ENCODE peak calls at places on chromosome 19, in four cellular contexts. F, K, J and M are unnamed samples. For H3K4me1, the result is how much of the 10 kb centered on the place peaks cover.

GRCh38 chr19:5075603-5076002 is 106.7 kb downstream of the KDM4B start:
- DNase-seq in F (no peak), K (no peak), J (no peak), M (no peak)

GRCh38 chr19:48624791-48625723 is 5.8 kb downstream of the SPHK2 start:
- DNase-seq in F (no peak), K (no peak), J (peak), M (peak)

GRCh38 chr19:5694952-5695648 is 5.0 kb downstream of the RPL36 start:
- DNase-seq in F (no peak), K (no peak), J (no peak), M (no peak)

GRCh38 chr19:1857648-1858326 is 5.6 kb downstream of the KLF16 start:
- DNase-seq in F (no peak), K (no peak), J (no peak), M (peak)

GRCh38 chr19:5222178-5222577 is 118.4 kb downstream of the PTPRS start:
- DNase-seq in F (no peak), K (no peak), J (no peak), M (no peak)

GRCh38 chr19:4391701-4392543 is 8.4 kb downstream of the SH3GL1 start:
- DNase-seq in F (peak), K (no peak), J (peak), M (peak)

GRCh38 chr19:44202470-44202869 is 9.9 kb upstream of the ZNF227 start:
- DNase-seq in F (no peak), K (no peak), J (no peak), M (no peak)

GRCh38 chr19:48393559-48394330 is at the start of gene GRIN2D:
- DNase-seq in F (no peak), K (no peak), J (no peak), M (no peak)

GRCh38 chr19:1855828-1856255 is 7.5 kb downstream of the KLF16 start:
- DNase-seq in F (no peak), K (no peak), J (no peak), M (peak)

GRCh38 chr19:32719611-32720059 is at the start of gene TDRD12:
- DNase-seq in F (no peak), K (no peak), J (no peak), M (peak)

GRCh38 chr19:39829702-39830275 is 4.2 kb downstream of the DYRK1B start:
- DNase-seq in F (no peak), K (no peak), J (no peak), M (no peak)

GRCh38 chr19:623974-624373 is 9.4 kb downstream of the POLRMT start:
- DNase-seq in F (no peak), K (no peak), J (no peak), M (no peak)

GRCh38 chr19:35058370-35058769 is 16.8 kb downstream of the HPN start:
- DNase-seq in F (no peak), K (no peak), J (no peak), M (no peak)

GRCh38 chr19:23799321-23799720 is 40.6 kb upstream of the ZNF681 start:
- DNase-seq in F (no peak), K (no peak), J (no peak), M (no peak)

GRCh38 chr19:53780506-53780905 is 43.6 kb downstream of the NLRP12 start:
- DNase-seq in F (no peak), K (no peak), J (no peak), M (no peak)

GRCh38 chr19:925087-925911 is 536 bp upstream of the ARID3A start:
- DNase-seq in F (peak), K (peak), J (peak), M (peak)

GRCh38 chr19:23101241-23101640 is 15.6 kb upstream of the ZNF730 start:
- DNase-seq in F (no peak), K (no peak), J (no peak), M (no peak)

GRCh38 chr19:15365264-15365663 is 14.3 kb downstream of the AKAP8 start:
- DNase-seq in F (no peak), K (no peak), J (no peak), M (no peak)

DNA sequence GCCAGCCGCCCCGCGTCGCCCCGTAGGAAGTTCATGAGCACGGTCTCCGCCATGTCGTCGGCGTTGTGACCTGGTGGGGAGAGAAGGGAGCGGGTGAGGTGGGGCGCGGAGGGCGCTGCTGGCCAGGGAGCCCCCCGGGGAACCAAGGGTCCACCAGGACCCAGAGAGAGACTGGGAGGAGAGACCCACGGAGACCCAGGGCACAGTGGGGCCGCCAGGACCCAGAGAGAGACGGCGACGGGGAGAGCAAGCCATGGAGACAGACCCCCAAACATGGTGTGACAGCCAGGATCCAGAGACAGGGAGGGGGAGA is 9.2 kb downstream of the CTU1 start:
- DNase-seq in F (no peak), K (no peak), J (no peak), M (no peak)
- H3K4me3 ChIP-seq in F (peak), K (no peak), J (no peak), M (no peak)

DNA sequence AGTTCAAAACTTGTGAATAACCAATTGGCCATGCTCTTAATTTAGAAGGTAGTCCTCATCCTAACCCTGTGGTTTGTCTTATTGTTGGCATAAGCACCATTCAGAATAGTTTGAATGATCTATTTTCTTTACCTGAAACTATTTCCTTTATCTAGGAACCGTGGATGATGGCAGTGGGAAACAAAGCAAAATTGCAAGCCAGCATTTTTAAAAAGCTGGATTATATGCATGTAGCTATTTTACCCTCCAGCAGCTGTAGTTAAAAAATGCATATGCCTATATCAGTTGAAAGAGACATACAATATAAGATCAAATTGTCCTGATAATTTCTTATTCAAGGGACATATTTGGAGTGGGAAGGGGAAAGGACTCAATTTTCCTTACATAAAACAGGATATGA is 19.3 kb downstream of the ZNF613 start:
- DNase-seq in F (no peak), K (no peak), J (no peak), M (no peak)
- H3K4me1 ChIP-seq in F (under half), K (under half), J (under half), M (under half)

GRCh38 chr19:55208880-55209429 is 346 bp downstream of the PTPRH start:
- DNase-seq in F (no peak), K (no peak), J (no peak), M (peak)
- H3K4me3 ChIP-seq in F (no peak), K (no peak), J (no peak), M (no peak)

DNA sequence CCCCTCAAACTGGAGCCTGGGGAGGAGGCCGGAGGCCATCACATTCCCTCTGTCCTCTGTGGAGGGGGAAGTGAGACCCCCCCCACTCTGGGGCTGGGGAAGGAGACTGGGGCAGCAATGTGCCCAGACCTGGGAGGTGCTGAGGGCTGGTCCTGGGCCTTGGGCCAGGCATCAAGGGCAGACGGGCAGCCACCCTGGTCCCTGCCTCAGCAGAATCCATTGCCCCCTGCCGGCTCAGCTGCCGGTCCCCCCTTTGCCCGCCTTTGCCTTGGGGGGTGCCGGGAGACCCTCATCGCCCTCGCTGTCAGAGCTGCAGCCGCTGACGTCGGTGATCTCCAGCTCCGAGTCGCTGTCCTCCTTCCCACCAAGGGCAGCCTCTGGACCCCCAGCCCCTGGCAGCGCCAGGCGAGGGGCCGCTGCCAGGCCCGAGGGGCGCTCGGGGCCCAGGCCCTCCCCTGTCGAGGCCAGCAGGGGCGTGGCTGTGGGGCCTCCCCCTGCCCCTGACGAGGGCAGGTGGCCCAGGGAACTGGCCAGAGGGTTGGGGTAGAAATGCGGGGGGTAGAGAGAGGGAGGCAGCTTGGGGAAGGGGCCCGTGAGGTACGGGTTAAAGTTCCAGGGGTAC is 20.1 kb downstream of the ERFL start:
- DNase-seq in F (no peak), K (no peak), J (no peak), M (no peak)
- H3K4me1 ChIP-seq in F (under half), K (under half), J (under half), M (under half)

GRCh38 chr19:12896460-12896859 is 5.5 kb downstream of the GCDH start:
- DNase-seq in F (no peak), K (no peak), J (no peak), M (no peak)

GRCh38 chr19:12890787-12891552 is at the start of gene GCDH:
- DNase-seq in F (peak), K (peak), J (peak), M (peak)

GRCh38 chr19:12886943-12887747 is at the start of gene KLF1:
- DNase-seq in F (no peak), K (no peak), J (no peak), M (no peak)

GRCh38 chr19:12893582-12893981 is 2.6 kb downstream of the GCDH start:
- DNase-seq in F (no peak), K (no peak), J (no peak), M (no peak)

GRCh38 chr19:12891553-12892021 is 627 bp downstream of the GCDH start:
- DNase-seq in F (no peak), K (no peak), J (no peak), M (peak)
- H3K4me3 ChIP-seq in F (peak), K (peak), J (peak), M (peak)